ENCODE peak calls at places on chromosome 12, in nine cellular contexts. One of them, this sample, is unnamed. For H3K36me3 and H3K4me1, the result is how much of the 10 kb centered on the place peaks cover.

GRCh38 chr12:74646831-74647230 is 109.2 kb downstream of the ATXN7L3B start:
- DNase-seq in GM23248: peak
- DNase-seq in lower lobe of right lung: no peak
- DNase-seq in HepG2: no peak
- DNase-seq in mesendoderm: peak
- DNase-seq in heart left ventricle: no peak
- DNase-seq in CD8-positive, alpha-beta T cell: no peak
- DNase-seq in IMR-90: no peak
- DNase-seq in hepatocyte: peak
- DNase-seq in this sample: no peak

GRCh38 chr12:69442894-69443293 is 27.3 kb upstream of the FRS2 start:
- DNase-seq in GM23248: peak
- DNase-seq in lower lobe of right lung: no peak
- DNase-seq in HepG2: no peak
- DNase-seq in mesendoderm: peak
- DNase-seq in heart left ventricle: no peak
- DNase-seq in CD8-positive, alpha-beta T cell: no peak
- DNase-seq in IMR-90: peak
- DNase-seq in hepatocyte: no peak
- DNase-seq in this sample: no peak

GRCh38 chr12:99746538-99746937 is 99.0 kb downstream of the GARIN6 start:
- DNase-seq in GM23248: no peak
- DNase-seq in lower lobe of right lung: no peak
- DNase-seq in HepG2: no peak
- DNase-seq in mesendoderm: peak
- DNase-seq in heart left ventricle: no peak
- DNase-seq in CD8-positive, alpha-beta T cell: no peak
- DNase-seq in IMR-90: no peak
- DNase-seq in hepatocyte: no peak
- DNase-seq in this sample: no peak

GRCh38 chr12:14613718-14614117 is 46.0 kb upstream of the PLBD1 start:
- DNase-seq in GM23248: no peak
- DNase-seq in lower lobe of right lung: no peak
- DNase-seq in HepG2: no peak
- DNase-seq in mesendoderm: no peak
- DNase-seq in heart left ventricle: no peak
- DNase-seq in CD8-positive, alpha-beta T cell: no peak
- DNase-seq in IMR-90: no peak
- DNase-seq in hepatocyte: no peak
- DNase-seq in this sample: no peak

GRCh38 chr12:70267550-70267949 is 24.3 kb downstream of the CNOT2 start:
- DNase-seq in GM23248: peak
- DNase-seq in lower lobe of right lung: no peak
- DNase-seq in HepG2: no peak
- DNase-seq in mesendoderm: no peak
- DNase-seq in heart left ventricle: no peak
- DNase-seq in CD8-positive, alpha-beta T cell: no peak
- DNase-seq in IMR-90: peak
- DNase-seq in hepatocyte: no peak
- DNase-seq in this sample: no peak

GRCh38 chr12:131511803-131512564 is 198.9 kb upstream of the SFSWAP start:
- DNase-seq in GM23248: no peak
- DNase-seq in lower lobe of right lung: no peak
- DNase-seq in HepG2: no peak
- DNase-seq in mesendoderm: no peak
- DNase-seq in heart left ventricle: no peak
- DNase-seq in CD8-positive, alpha-beta T cell: no peak
- DNase-seq in IMR-90: no peak
- DNase-seq in hepatocyte: no peak
- DNase-seq in this sample: no peak

GRCh38 chr12:47802312-47802711 is 17.4 kb downstream of the HDAC7 start:
- DNase-seq in GM23248: peak
- DNase-seq in lower lobe of right lung: peak
- DNase-seq in HepG2: no peak
- DNase-seq in mesendoderm: peak
- DNase-seq in heart left ventricle: no peak
- DNase-seq in CD8-positive, alpha-beta T cell: no peak
- DNase-seq in IMR-90: no peak
- DNase-seq in hepatocyte: no peak
- DNase-seq in this sample: no peak

GRCh38 chr12:85874064-85874463 is at the start of gene NTS:
- DNase-seq in GM23248: no peak
- DNase-seq in lower lobe of right lung: no peak
- DNase-seq in HepG2: no peak
- DNase-seq in mesendoderm: peak
- DNase-seq in heart left ventricle: no peak
- DNase-seq in CD8-positive, alpha-beta T cell: no peak
- DNase-seq in IMR-90: no peak
- DNase-seq in hepatocyte: peak
- DNase-seq in this sample: no peak

GRCh38 chr12:129911437-129912049 is 7.7 kb upstream of the TMEM132D start:
- DNase-seq in GM23248: peak
- DNase-seq in lower lobe of right lung: peak
- DNase-seq in HepG2: peak
- DNase-seq in mesendoderm: peak
- DNase-seq in heart left ventricle: no peak
- DNase-seq in CD8-positive, alpha-beta T cell: no peak
- DNase-seq in IMR-90: no peak
- DNase-seq in hepatocyte: peak
- DNase-seq in this sample: no peak

GRCh38 chr12:11838403-11838802 is 188.9 kb downstream of the ETV6 start:
- DNase-seq in GM23248: no peak
- DNase-seq in lower lobe of right lung: no peak
- DNase-seq in HepG2: no peak
- DNase-seq in mesendoderm: no peak
- DNase-seq in heart left ventricle: no peak
- DNase-seq in CD8-positive, alpha-beta T cell: no peak
- DNase-seq in IMR-90: no peak
- DNase-seq in hepatocyte: no peak
- DNase-seq in this sample: no peak

GRCh38 chr12:12964255-12964654 is 12.3 kb upstream of the GPRC5D start:
- DNase-seq in GM23248: no peak
- DNase-seq in lower lobe of right lung: no peak
- DNase-seq in HepG2: no peak
- DNase-seq in mesendoderm: no peak
- DNase-seq in heart left ventricle: no peak
- DNase-seq in CD8-positive, alpha-beta T cell: no peak
- DNase-seq in IMR-90: no peak
- DNase-seq in hepatocyte: no peak
- DNase-seq in this sample: no peak

GRCh38 chr12:89650239-89650638 is 58.4 kb downstream of the ATP2B1 start:
- DNase-seq in GM23248: no peak
- DNase-seq in lower lobe of right lung: no peak
- DNase-seq in HepG2: peak
- DNase-seq in mesendoderm: no peak
- DNase-seq in heart left ventricle: no peak
- DNase-seq in CD8-positive, alpha-beta T cell: no peak
- DNase-seq in IMR-90: peak
- DNase-seq in hepatocyte: no peak
- DNase-seq in this sample: no peak

GRCh38 chr12:100827901-100828520 is 33.4 kb downstream of the ANO4 start:
- DNase-seq in GM23248: peak
- DNase-seq in lower lobe of right lung: no peak
- DNase-seq in HepG2: peak
- DNase-seq in mesendoderm: peak
- DNase-seq in heart left ventricle: no peak
- DNase-seq in CD8-positive, alpha-beta T cell: no peak
- DNase-seq in IMR-90: peak
- DNase-seq in hepatocyte: peak
- DNase-seq in this sample: no peak

GRCh38 chr12:75725505-75726120 is 214.2 kb upstream of the KRR1 start:
- DNase-seq in GM23248: peak
- DNase-seq in lower lobe of right lung: no peak
- DNase-seq in HepG2: no peak
- DNase-seq in mesendoderm: peak
- DNase-seq in heart left ventricle: no peak
- DNase-seq in CD8-positive, alpha-beta T cell: no peak
- DNase-seq in IMR-90: peak
- DNase-seq in hepatocyte: no peak
- DNase-seq in this sample: no peak

GRCh38 chr12:53578783-53579182 is 47.4 kb downstream of the ATF7 start:
- DNase-seq in GM23248: no peak
- DNase-seq in lower lobe of right lung: no peak
- DNase-seq in HepG2: no peak
- DNase-seq in mesendoderm: no peak
- DNase-seq in heart left ventricle: no peak
- DNase-seq in CD8-positive, alpha-beta T cell: no peak
- DNase-seq in IMR-90: no peak
- DNase-seq in hepatocyte: no peak
- DNase-seq in this sample: no peak

GRCh38 chr12:53572134-53572758 is 53.9 kb downstream of the ATF7 start:
- DNase-seq in GM23248: no peak
- DNase-seq in lower lobe of right lung: no peak
- DNase-seq in HepG2: no peak
- DNase-seq in mesendoderm: no peak
- DNase-seq in heart left ventricle: no peak
- DNase-seq in CD8-positive, alpha-beta T cell: no peak
- DNase-seq in IMR-90: no peak
- DNase-seq in hepatocyte: no peak
- DNase-seq in this sample: no peak

GRCh38 chr12:53579545-53579955 is 46.6 kb downstream of the ATF7 start:
- DNase-seq in GM23248: no peak
- DNase-seq in lower lobe of right lung: no peak
- DNase-seq in HepG2: no peak
- DNase-seq in mesendoderm: no peak
- DNase-seq in heart left ventricle: no peak
- DNase-seq in CD8-positive, alpha-beta T cell: no peak
- DNase-seq in IMR-90: no peak
- DNase-seq in hepatocyte: no peak
- DNase-seq in this sample: no peak

GRCh38 chr12:53577941-53578352 is 48.2 kb downstream of the ATF7 start:
- DNase-seq in GM23248: no peak
- DNase-seq in lower lobe of right lung: no peak
- DNase-seq in HepG2: no peak
- DNase-seq in mesendoderm: no peak
- DNase-seq in heart left ventricle: no peak
- DNase-seq in CD8-positive, alpha-beta T cell: no peak
- DNase-seq in IMR-90: no peak
- DNase-seq in hepatocyte: no peak
- DNase-seq in this sample: no peak

GRCh38 chr12:53575502-53576264 is 50.5 kb downstream of the ATF7 start:
- DNase-seq in GM23248: peak
- DNase-seq in lower lobe of right lung: no peak
- DNase-seq in HepG2: no peak
- DNase-seq in mesendoderm: no peak
- DNase-seq in heart left ventricle: no peak
- DNase-seq in CD8-positive, alpha-beta T cell: no peak
- DNase-seq in IMR-90: peak
- DNase-seq in hepatocyte: peak
- DNase-seq in this sample: no peak
- H3K27ac ChIP-seq in GM23248: peak
- H3K27ac ChIP-seq in lower lobe of right lung: peak
- H3K27ac ChIP-seq in HepG2: no peak
- H3K27ac ChIP-seq in mesendoderm: no peak
- H3K27ac ChIP-seq in heart left ventricle: no peak
- H3K27ac ChIP-seq in CD8-positive, alpha-beta T cell: no peak
- H3K27ac ChIP-seq in IMR-90: no peak
- H3K27ac ChIP-seq in hepatocyte: no peak
- H3K27ac ChIP-seq in this sample: no peak

GRCh38 chr12:18358930-18359329 is 97.6 kb downstream of the PIK3C2G start:
- DNase-seq in GM23248: no peak
- DNase-seq in lower lobe of right lung: no peak
- DNase-seq in HepG2: no peak
- DNase-seq in mesendoderm: no peak
- DNase-seq in heart left ventricle: no peak
- DNase-seq in CD8-positive, alpha-beta T cell: no peak
- DNase-seq in IMR-90: no peak
- DNase-seq in hepatocyte: no peak
- DNase-seq in this sample: no peak
- H3K36me3 ChIP-seq in GM23248: under half
- H3K36me3 ChIP-seq in lower lobe of right lung: under half
- H3K36me3 ChIP-seq in HepG2: under half
- H3K36me3 ChIP-seq in mesendoderm: under half
- H3K36me3 ChIP-seq in heart left ventricle: under half
- H3K36me3 ChIP-seq in CD8-positive, alpha-beta T cell: under half
- H3K36me3 ChIP-seq in IMR-90: under half
- H3K36me3 ChIP-seq in hepatocyte: under half
- H3K36me3 ChIP-seq in this sample: under half

DNA sequence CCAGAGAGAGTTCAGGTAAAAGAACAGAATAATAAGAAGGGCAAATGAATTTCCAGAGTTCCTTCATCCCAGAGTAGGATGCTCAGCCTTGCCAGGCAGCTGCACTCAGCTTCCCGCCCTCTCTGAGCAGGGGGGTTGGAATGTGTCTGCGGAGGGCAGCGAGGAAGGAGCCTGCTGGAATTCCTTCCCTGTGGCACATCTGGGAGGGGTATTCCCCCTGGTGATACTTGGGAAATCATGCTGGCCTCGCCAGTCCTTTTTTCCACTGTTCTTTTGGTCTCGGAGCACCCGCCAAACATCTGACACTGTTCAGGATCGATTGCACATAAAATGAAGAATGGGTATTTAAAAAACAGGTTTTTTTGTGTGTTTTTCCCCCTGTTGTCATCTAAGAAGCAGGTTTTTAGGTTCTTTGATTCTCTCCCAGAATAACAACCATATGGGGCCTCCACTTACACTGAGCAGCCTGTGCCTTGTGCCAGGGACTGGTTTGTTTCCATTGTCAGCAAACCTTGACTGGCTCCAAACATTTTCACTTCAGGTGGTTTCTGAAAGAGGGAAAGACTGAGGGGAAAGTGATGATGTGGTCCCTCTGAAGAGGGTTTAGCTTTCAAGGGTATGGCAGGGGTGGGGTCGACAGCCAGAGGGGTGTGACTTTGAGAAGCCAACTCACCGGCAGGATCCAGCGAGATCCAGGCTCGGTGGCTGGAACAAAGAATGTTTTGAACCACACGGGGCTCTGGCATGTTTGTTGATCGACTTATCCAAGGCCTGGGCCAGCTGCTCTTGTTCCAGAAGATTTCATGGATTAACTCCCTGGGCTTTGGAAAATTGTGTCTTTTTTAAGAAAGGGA is 215.1 kb downstream of the CACNA1C start:
- DNase-seq in GM23248: peak
- DNase-seq in lower lobe of right lung: no peak
- DNase-seq in HepG2: no peak
- DNase-seq in mesendoderm: peak
- DNase-seq in heart left ventricle: no peak
- DNase-seq in CD8-positive, alpha-beta T cell: no peak
- DNase-seq in IMR-90: peak
- DNase-seq in hepatocyte: peak
- DNase-seq in this sample: peak
- H3K4me1 ChIP-seq in GM23248: half or more
- H3K4me1 ChIP-seq in lower lobe of right lung: under half
- H3K4me1 ChIP-seq in HepG2: under half
- H3K4me1 ChIP-seq in mesendoderm: under half
- H3K4me1 ChIP-seq in heart left ventricle: under half
- H3K4me1 ChIP-seq in CD8-positive, alpha-beta T cell: under half
- H3K4me1 ChIP-seq in IMR-90: under half
- H3K4me1 ChIP-seq in hepatocyte: under half
- H3K4me1 ChIP-seq in this sample: under half

DNA sequence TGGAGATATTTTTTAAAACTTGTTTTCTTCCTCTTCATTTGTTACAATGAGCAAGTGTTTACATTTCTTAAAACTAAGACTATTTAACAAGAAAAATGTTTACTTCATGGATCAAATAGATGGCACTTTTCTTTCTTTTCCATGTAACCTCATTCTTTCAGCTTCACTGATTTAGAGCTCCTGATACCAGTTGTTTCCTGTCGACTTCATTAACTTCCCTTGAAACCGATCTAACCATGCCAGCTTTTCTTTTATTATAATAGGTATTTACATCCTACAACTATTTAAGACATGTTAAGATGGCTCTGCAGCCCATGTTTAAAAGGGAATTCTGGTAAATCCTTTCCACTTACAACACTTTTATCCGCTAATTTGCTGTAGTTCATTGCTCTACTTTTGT is 107.3 kb upstream of the DCN start:
- DNase-seq in GM23248: no peak
- DNase-seq in lower lobe of right lung: no peak
- DNase-seq in HepG2: no peak
- DNase-seq in mesendoderm: no peak
- DNase-seq in heart left ventricle: no peak
- DNase-seq in CD8-positive, alpha-beta T cell: no peak
- DNase-seq in IMR-90: no peak
- DNase-seq in hepatocyte: no peak
- DNase-seq in this sample: no peak
- H3K27ac ChIP-seq in GM23248: no peak
- H3K27ac ChIP-seq in lower lobe of right lung: no peak
- H3K27ac ChIP-seq in HepG2: no peak
- H3K27ac ChIP-seq in mesendoderm: no peak
- H3K27ac ChIP-seq in heart left ventricle: no peak
- H3K27ac ChIP-seq in CD8-positive, alpha-beta T cell: no peak
- H3K27ac ChIP-seq in IMR-90: peak
- H3K27ac ChIP-seq in hepatocyte: peak
- H3K27ac ChIP-seq in this sample: no peak

This sample was measured in aorta.